ENCODE peak calls at places on chromosomes 7 and 10, in four cellular contexts. W, X, L and Y are unnamed samples. For H3K4me1, the result is how much of the 10 kb centered on the place peaks cover.

GRCh38 chr7:46839651-46840050 is 742.3 kb downstream of the TNS3 start:
- DNase-seq in X (no peak), L (no peak), W (no peak), Y (no peak)

GRCh38 chr7:21377545-21377944 is 50.3 kb upstream of the SP4 start:
- DNase-seq in L (no peak), W (no peak), X (no peak), Y (no peak)

GRCh38 chr7:590731-591551 is 71.3 kb upstream of the PDGFA start:
- DNase-seq in X (no peak), W (no peak), L (no peak), Y (peak)

GRCh38 chr10:95363303-95363912 is 72.6 kb upstream of the PDLIM1 start:
- DNase-seq in X (peak), L (peak), W (no peak), Y (no peak)

GRCh38 chr10:132659206-132660091 is 121.9 kb downstream of the INPP5A start:
- DNase-seq in W (peak), L (no peak), X (no peak), Y (peak)

GRCh38 chr10:1134156-1134555 is 78.0 kb downstream of the WDR37 start:
- DNase-seq in L (no peak), X (no peak), W (no peak), Y (peak)

GRCh38 chr10:61902448-61903183 is 1.1 kb downstream of the ARID5B start:
- DNase-seq in W (no peak), X (peak), L (peak), Y (peak)

GRCh38 chr7:1151156-1151555 is 8.8 kb downstream of the ZFAND2A start:
- DNase-seq in W (peak), L (no peak), X (no peak), Y (no peak)

GRCh38 chr7:85074-85945 is 107.1 kb upstream of the FAM20C start:
- DNase-seq in X (no peak), L (no peak), W (no peak), Y (no peak)

GRCh38 chr10:131675104-131675503 is 225.7 kb upstream of the PPP2R2D start:
- DNase-seq in L (no peak), X (no peak), W (peak), Y (peak)

GRCh38 chr10:110425684-110426293 is 71.9 kb upstream of the DUSP5 start:
- DNase-seq in W (peak), L (no peak), X (no peak), Y (no peak)
- H3K4me1 ChIP-seq in W (under half), L (under half), X (under half), Y (under half)

GRCh38 chr10:103523683-103524082 is 30.2 kb downstream of the NEURL1 start:
- DNase-seq in L (no peak), X (no peak), W (no peak), Y (no peak)
- H3K4me3 ChIP-seq in L (no peak), X (no peak), W (no peak), Y (no peak)

DNA sequence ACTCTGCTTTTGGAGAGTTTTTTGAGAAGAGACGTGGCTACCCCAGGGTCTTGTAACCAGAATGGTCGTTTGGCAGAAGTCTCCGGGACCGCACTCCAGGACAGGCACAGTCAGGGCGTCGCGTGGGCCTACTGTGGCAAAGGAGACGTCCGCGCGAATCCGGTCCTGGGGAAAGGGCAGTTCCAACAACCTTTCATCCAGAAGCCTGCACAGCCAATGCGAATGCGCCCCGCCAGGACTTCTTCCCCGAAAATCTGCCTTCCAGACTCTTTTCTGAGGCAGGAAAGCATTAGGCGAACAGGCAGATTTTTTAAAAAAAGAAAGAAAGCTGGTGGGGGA is 2.0 kb downstream of the HPSE2 start:
- DNase-seq in X (no peak), W (peak), L (no peak), Y (no peak)
- H3K4me1 ChIP-seq in X (under half), W (under half), L (under half), Y (under half)

GRCh38 chr7:18497082-18497481 is 1.5 kb downstream of the HDAC9 start:
- DNase-seq in L (no peak), W (no peak), X (no peak), Y (no peak)

GRCh38 chr7:18497800-18498199 is 2.3 kb downstream of the HDAC9 start:
- DNase-seq in X (no peak), W (no peak), L (no peak), Y (no peak)

GRCh38 chr7:18498327-18498726 is 2.8 kb downstream of the HDAC9 start:
- DNase-seq in W (no peak), X (no peak), L (no peak), Y (no peak)

GRCh38 chr7:18496336-18496700 is 769 bp downstream of the HDAC9 start:
- DNase-seq in W (no peak), L (no peak), X (no peak), Y (no peak)

DNA sequence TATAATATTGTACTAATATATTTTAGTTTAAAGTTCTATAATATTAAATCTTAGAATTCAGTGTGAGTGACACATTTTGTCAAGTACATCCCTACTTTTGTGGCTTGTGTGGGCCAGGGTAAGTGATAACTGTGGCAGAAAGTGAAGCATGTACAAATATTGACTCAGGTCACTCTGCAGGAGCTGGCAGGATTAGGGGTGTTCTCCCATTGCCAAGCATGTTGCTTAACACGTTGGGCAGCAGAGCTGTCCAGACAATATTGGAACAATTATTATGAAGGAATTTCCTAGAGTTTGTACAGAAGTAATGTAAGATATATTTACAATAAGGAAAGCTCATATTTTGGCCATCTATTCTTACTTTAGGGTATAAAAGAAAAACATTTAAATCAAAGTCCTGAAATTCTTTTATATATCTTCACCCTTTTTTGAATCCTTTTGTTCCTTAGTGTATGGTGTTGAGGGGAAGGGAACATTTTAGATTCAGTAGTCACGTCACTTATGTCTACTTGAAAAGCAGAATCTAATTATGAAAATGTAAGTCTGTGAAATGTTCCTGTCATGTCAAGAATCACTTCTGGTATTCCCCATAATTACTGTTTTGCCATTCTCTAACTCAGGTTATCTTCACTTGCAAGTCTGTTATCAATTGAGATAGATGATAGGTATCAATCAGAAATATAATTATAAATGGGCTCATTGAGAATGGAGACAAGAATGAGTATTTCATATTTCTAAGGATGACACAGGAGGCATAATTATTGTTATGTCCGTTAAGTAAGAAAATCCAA is 4.1 kb downstream of the HDAC9 start:
- DNase-seq in L (peak), X (no peak), W (no peak), Y (peak)
- H3K4me3 ChIP-seq in L (no peak), X (no peak), W (no peak), Y (no peak)